ENCODE peak calls at places on chromosomes 6 and 20, in seven cellular contexts. I is kidney, C is A549, G is NCI-H2171, D is tibial artery, F is lower leg skin, H is COR-L47. N is an unnamed sample.

GRCh38 chr6:19663479-19663878 is 173.7 kb upstream of the ID4 start:
- DNase-seq in I (no peak), C (no peak), G (no peak), D (no peak), F (no peak), H (no peak), N (no peak)

GRCh38 chr20:24783631-24784492 is 165.2 kb upstream of the CST7 start:
- DNase-seq in I (peak), C (no peak), G (peak), D (no peak), F (no peak), H (peak), N (no peak)

GRCh38 chr6:146857180-146857959 is 258.6 kb downstream of the ADGB start:
- DNase-seq in I (peak), C (peak), G (peak), D (peak), F (peak), H (peak), N (peak)

GRCh38 chr6:166707045-166707444 is 80.0 kb upstream of the RPS6KA2 start:
- DNase-seq in I (no peak), C (peak), G (no peak), D (no peak), F (no peak), H (peak), N (peak)

GRCh38 chr6:18861182-18861581 is 474.0 kb downstream of the RNF144B start:
- DNase-seq in I (no peak), C (no peak), G (peak), D (no peak), F (no peak), H (no peak), N (no peak)

GRCh38 chr6:32133786-32134185 is 3.7 kb upstream of the FKBPL start:
- DNase-seq in I (no peak), C (no peak), G (no peak), D (no peak), F (no peak), H (no peak), N (no peak)

GRCh38 chr6:157877573-157878011 is 54.5 kb downstream of the SNX9 start:
- DNase-seq in I (no peak), C (no peak), G (no peak), D (no peak), F (no peak), H (no peak), N (no peak)

GRCh38 chr20:18907353-18907752 is 93.8 kb downstream of the SCP2D1 start:
- DNase-seq in I (no peak), C (no peak), G (no peak), D (no peak), F (no peak), H (no peak), N (no peak)

GRCh38 chr20:4959582-4959981 is 41.7 kb downstream of the SLC23A2 start:
- DNase-seq in I (no peak), C (no peak), G (no peak), D (no peak), F (no peak), H (no peak), N (no peak)

GRCh38 chr20:37376791-37377190 is 30.9 kb downstream of the SRC start:
- DNase-seq in I (no peak), C (no peak), G (no peak), D (no peak), F (no peak), H (no peak), N (no peak)

GRCh38 chr6:41568585-41569384 is 22.6 kb downstream of the FOXP4 start:
- DNase-seq in I (no peak), C (no peak), G (no peak), D (no peak), F (no peak), H (no peak), N (no peak)

GRCh38 chr6:29419516-29419915 is 4.8 kb downstream of the OR12D1 start:
- DNase-seq in I (no peak), C (no peak), G (no peak), D (no peak), F (no peak), H (no peak), N (no peak)

GRCh38 chr6:37488464-37488863 is 11.2 kb downstream of the CCDC167 start:
- DNase-seq in I (no peak), C (no peak), G (no peak), D (no peak), F (no peak), H (no peak), N (no peak)

GRCh38 chr6:71533939-71534379 is 245.3 kb downstream of the OGFRL1 start:
- DNase-seq in I (no peak), C (peak), G (no peak), D (no peak), F (no peak), H (no peak), N (no peak)

GRCh38 chr20:9686001-9686400 is 152.9 kb downstream of the PAK5 start:
- DNase-seq in I (no peak), C (no peak), G (no peak), D (no peak), F (no peak), H (no peak), N (no peak)

GRCh38 chr20:64047968-64048401 is 1.5 kb downstream of the SOX18 start:
- DNase-seq in I (peak), C (no peak), G (no peak), D (no peak), F (no peak), H (no peak), N (no peak)

GRCh38 chr6:132382630-132383175 is 18.6 kb downstream of the MOXD1 start:
- DNase-seq in I (no peak), C (no peak), G (no peak), D (no peak), F (no peak), H (no peak), N (no peak)

GRCh38 chr6:74598473-74599393 is 607.1 kb downstream of the COL12A1 start:
- DNase-seq in I (no peak), C (peak), G (no peak), D (no peak), F (no peak), H (no peak), N (no peak)

GRCh38 chr6:93300661-93301060 is 118.7 kb downstream of the EPHA7 start:
- DNase-seq in I (no peak), C (no peak), G (no peak), D (no peak), F (no peak), H (peak), N (no peak)

GRCh38 chr6:133704371-133704770 is 184.5 kb upstream of the TCF21 start:
- DNase-seq in I (no peak), C (no peak), G (no peak), D (no peak), F (no peak), H (no peak), N (no peak)

GRCh38 chr6:150485559-150486517 is 113.8 kb upstream of the PLEKHG1 start:
- DNase-seq in I (no peak), C (no peak), G (no peak), D (no peak), F (no peak), H (no peak), N (no peak)

GRCh38 chr6:36197739-36198221 is 1.2 kb downstream of the BRPF3 start:
- DNase-seq in I (peak), C (no peak), G (no peak), D (no peak), F (no peak), H (peak), N (no peak)

GRCh38 chr20:64256282-64256947 is 867 bp downstream of the PCMTD2 start:
- DNase-seq in I (no peak), C (no peak), G (no peak), D (no peak), F (no peak), H (no peak), N (no peak)

GRCh38 chr6:9711313-9711712 is 703.6 kb downstream of the TFAP2A start:
- DNase-seq in I (no peak), C (no peak), G (no peak), D (no peak), F (no peak), H (no peak), N (no peak)

GRCh38 chr20:20821496-20822260 is 109.2 kb upstream of the RALGAPA2 start:
- DNase-seq in I (no peak), C (no peak), G (no peak), D (no peak), F (no peak), H (no peak), N (no peak)

GRCh38 chr20:61295726-61296628 is 43.9 kb downstream of the CDH4 start:
- DNase-seq in I (no peak), C (no peak), G (no peak), D (no peak), F (no peak), H (no peak), N (no peak)

GRCh38 chr20:35216541-35216940 is 9.9 kb upstream of the MMP24 start:
- DNase-seq in I (no peak), C (no peak), G (no peak), D (no peak), F (no peak), H (no peak), N (no peak)

GRCh38 chr20:50186987-50187402 is 3.6 kb upstream of the CEBPB start:
- DNase-seq in I (no peak), C (no peak), G (no peak), D (peak), F (no peak), H (no peak), N (no peak)

GRCh38 chr6:30399390-30400058 is 54.6 kb downstream of the RPP21 start:
- DNase-seq in I (no peak), C (no peak), G (no peak), D (no peak), F (no peak), H (no peak), N (no peak)

GRCh38 chr20:52893498-52893897 is 78.7 kb upstream of the TSHZ2 start:
- DNase-seq in I (no peak), C (no peak), G (no peak), D (no peak), F (no peak), H (no peak), N (no peak)

GRCh38 chr20:10708342-10709185 is 34.8 kb upstream of the JAG1 start:
- DNase-seq in I (no peak), C (peak), G (no peak), D (no peak), F (no peak), H (no peak), N (no peak)

GRCh38 chr6:155528982-155529453 is 73.4 kb upstream of the NOX3 start:
- DNase-seq in I (no peak), C (no peak), G (no peak), D (peak), F (peak), H (no peak), N (no peak)

GRCh38 chr6:16326971-16327776 is 88.8 kb downstream of the GMPR start:
- DNase-seq in I (no peak), C (no peak), G (no peak), D (no peak), F (no peak), H (no peak), N (no peak)